ENCODE peak calls at places on chromosomes 13 and 19, in nine cellular contexts. N is stimulated activated CD4-positive, alpha-beta T cell treated with anti-CD3 and anti-CD28 coated beads, Interleukin-1b, Interleukin-23, amount 100 ng/mL, for 4 hours; V is mucosa of descending colon; L is central memory CD4-positive, alpha-beta T cell; M is foreskin fibroblast; P is GM23248; U is breast epithelium; I is activated T-cell treated with anti-CD3 and anti-CD28 coated beads for 24 hours; O is kidney. Q is an unnamed sample.

GRCh38 chr19:43639507-43640423 is at the start of gene CADM4:
- DNase-seq in N (peak; percentile 50), V (peak; percentile 65), L (peak; percentile 43), M (no peak), P (peak; percentile 17), U (peak; percentile 27), I (peak; percentile 16), O (no peak), Q (peak; percentile 29)

GRCh38 chr13:30705672-30706071 is 29.7 kb upstream of the ALOX5AP start:
- DNase-seq in N (no peak), V (no peak), L (no peak), M (no peak), P (no peak), U (no peak), I (no peak), O (no peak), Q (no peak)

GRCh38 chr19:33085570-33086128 is 4.7 kb downstream of the GPATCH1 start:
- DNase-seq in N (no peak), V (no peak), L (no peak), M (no peak), P (no peak), U (no peak), I (no peak), O (no peak), Q (no peak)

GRCh38 chr13:113607477-113608245 is 23.1 kb downstream of the TFDP1 start:
- DNase-seq in N (no peak), V (no peak), L (no peak), M (no peak), P (no peak), U (no peak), I (no peak), O (peak; percentile 87), Q (no peak)

GRCh38 chr19:8334458-8335342 is 8.4 kb downstream of the KANK3 start:
- DNase-seq in N (no peak), V (peak; percentile 74), L (no peak), M (peak; percentile 92), P (peak; percentile 83), U (no peak), I (no peak), O (no peak), Q (no peak)

GRCh38 chr19:48757089-48757675 is 1.9 kb downstream of the FGF21 start:
- DNase-seq in N (no peak), V (no peak), L (no peak), M (no peak), P (no peak), U (no peak), I (no peak), O (no peak), Q (no peak)

GRCh38 chr13:41973247-41973741 is 12.4 kb upstream of the VWA8 start:
- DNase-seq in N (no peak), V (no peak), L (no peak), M (no peak), P (peak; percentile 5), U (no peak), I (no peak), O (no peak), Q (no peak)

GRCh38 chr19:47492571-47493377 is 8.8 kb upstream of the KPTN start:
- DNase-seq in N (no peak), V (peak; percentile 36), L (no peak), M (no peak), P (no peak), U (no peak), I (no peak), O (no peak), Q (no peak)

GRCh38 chr19:39098365-39099269 is 14.4 kb downstream of the ACP7 start:
- DNase-seq in N (no peak), V (no peak), L (no peak), M (no peak), P (no peak), U (no peak), I (no peak), O (no peak), Q (no peak)

GRCh38 chr13:73754727-73755292 is 379.4 kb downstream of the KLF12 start:
- DNase-seq in N (peak; percentile 35), V (no peak), L (peak; percentile 33), M (peak; percentile 77), P (peak; percentile 67), U (no peak), I (peak; percentile 16), O (no peak), Q (no peak)

GRCh38 chr19:18991050-18991449 is 42.3 kb downstream of the SUGP2 start:
- DNase-seq in N (no peak), V (no peak), L (no peak), M (no peak), P (no peak), U (no peak), I (no peak), O (no peak), Q (no peak)

GRCh38 chr19:18007939-18008673 is at the start of gene ARRDC2:
- DNase-seq in N (peak; percentile 85), V (peak; percentile 94), L (peak; percentile 85), M (peak; percentile 96), P (peak; percentile 96), U (peak; percentile 92), I (peak; percentile 81), O (peak; percentile 98), Q (peak; percentile 82)

GRCh38 chr19:21740559-21740958 is 26.8 kb downstream of the ZNF100 start:
- DNase-seq in N (no peak), V (no peak), L (no peak), M (no peak), P (no peak), U (no peak), I (no peak), O (no peak), Q (no peak)

GRCh38 chr19:12237143-12237839 is 57.4 kb downstream of the ZNF44 start:
- DNase-seq in N (no peak), V (no peak), L (no peak), M (no peak), P (no peak), U (no peak), I (no peak), O (peak; percentile 86), Q (no peak)

GRCh38 chr19:38120471-38121030 is 103.5 kb downstream of the DPF1 start:
- DNase-seq in N (no peak), V (no peak), L (no peak), M (no peak), P (no peak), U (no peak), I (no peak), O (no peak), Q (no peak)

GRCh38 chr13:27425918-27426630 is 1.7 kb downstream of the GTF3A start:
- DNase-seq in N (peak; percentile 62), V (peak; percentile 92), L (peak; percentile 82), M (peak; percentile 82), P (peak; percentile 96), U (peak; percentile 63), I (peak; percentile 60), O (peak; percentile 87), Q (peak; percentile 65)

GRCh38 chr13:31504918-31505317 is 234.4 kb upstream of the RXFP2 start:
- DNase-seq in N (no peak), V (no peak), L (no peak), M (no peak), P (no peak), U (no peak), I (no peak), O (no peak), Q (no peak)

GRCh38 chr13:91627952-91628739 is 229.7 kb downstream of the GPC5 start:
- DNase-seq in N (no peak), V (no peak), L (no peak), M (no peak), P (no peak), U (no peak), I (no peak), O (no peak), Q (no peak)

GRCh38 chr13:76720416-76720815 is 165.8 kb downstream of the KCTD12 start:
- DNase-seq in N (no peak), V (no peak), L (no peak), M (peak; percentile 55), P (no peak), U (no peak), I (no peak), O (no peak), Q (no peak)

GRCh38 chr19:750640-751423 is at the start of gene MISP:
- DNase-seq in N (no peak), V (peak; percentile 94), L (no peak), M (no peak), P (no peak), U (no peak), I (no peak), O (peak; percentile 94), Q (no peak)

GRCh38 chr13:71865858-71866172 is 1.2 kb downstream of the DACH1 start:
- DNase-seq in N (no peak), V (peak; percentile 58), L (no peak), M (peak; percentile 18), P (no peak), U (no peak), I (no peak), O (no peak), Q (no peak)

GRCh38 chr19:38318595-38319142 is 976 bp upstream of the KCNK6 start:
- DNase-seq in N (no peak), V (no peak), L (no peak), M (no peak), P (no peak), U (no peak), I (no peak), O (no peak), Q (no peak)

GRCh38 chr13:112042496-112042895 is 24.5 kb upstream of the SOX1 start:
- DNase-seq in N (no peak), V (no peak), L (no peak), M (no peak), P (no peak), U (no peak), I (no peak), O (no peak), Q (no peak)

GRCh38 chr19:43430142-43430710 is 15.5 kb downstream of the TEX101 start:
- DNase-seq in N (no peak), V (no peak), L (no peak), M (no peak), P (no peak), U (no peak), I (no peak), O (no peak), Q (peak; percentile 4)

GRCh38 chr13:114132419-114133121 is at the start of gene RASA3:
- DNase-seq in N (no peak), V (peak; percentile 86), L (peak; percentile 58), M (peak; percentile 93), P (peak; percentile 91), U (no peak), I (no peak), O (peak; percentile 94), Q (peak; percentile 57)

GRCh38 chr13:111947026-111947810 is 119.7 kb upstream of the SOX1 start:
- DNase-seq in N (no peak), V (no peak), L (no peak), M (no peak), P (no peak), U (no peak), I (no peak), O (no peak), Q (no peak)

GRCh38 chr13:80038371-80038770 is 302.6 kb downstream of the SPRY2 start:
- DNase-seq in N (no peak), V (no peak), L (no peak), M (no peak), P (no peak), U (no peak), I (no peak), O (no peak), Q (no peak)

GRCh38 chr19:46420056-46420455 is 6.7 kb upstream of the CCDC8 start:
- DNase-seq in N (no peak), V (no peak), L (no peak), M (no peak), P (no peak), U (no peak), I (no peak), O (peak; percentile 25), Q (no peak)

GRCh38 chr19:50248826-50249225 is 45.4 kb downstream of the MYH14 start:
- DNase-seq in N (no peak), V (no peak), L (no peak), M (no peak), P (no peak), U (no peak), I (no peak), O (no peak), Q (no peak)

GRCh38 chr13:46817081-46817480 is 20.1 kb upstream of the ESD start:
- DNase-seq in N (no peak), V (no peak), L (no peak), M (no peak), P (peak; percentile 16), U (no peak), I (no peak), O (no peak), Q (no peak)

GRCh38 chr19:18751571-18751970 is 39.5 kb downstream of the COMP start:
- DNase-seq in N (no peak), V (no peak), L (no peak), M (no peak), P (no peak), U (no peak), I (no peak), O (no peak), Q (no peak)